ENCODE peak calls at places on chromosome 11, in six cellular contexts. J is A549, Z is endothelial cell of umbilical vein, X is GM12878, P is NB4, N is K562. O is an unnamed sample.
A peak's percentile ranks its signal among the peaks of the same experiment; 100 is the strongest.

GRCh38 chr11:96242971-96243647 is 99.9 kb downstream of the MAML2 start:
- DNase-seq in Z (peak; percentile 97), X (peak; percentile 86), J (peak; percentile 96), N (peak; percentile 94), P (peak; percentile 99), O (peak; percentile 37)

GRCh38 chr11:45736424-45736823 is 68.5 kb upstream of the SLC35C1 start:
- DNase-seq in P (no peak), N (no peak), Z (no peak), J (peak; percentile 56), X (no peak), O (peak; percentile 63)

GRCh38 chr11:94325681-94326080 is 21.3 kb downstream of the IZUMO1R start:
- DNase-seq in P (peak; percentile 72), J (peak; percentile 50), Z (peak; percentile 44), X (peak; percentile 9), N (peak; percentile 65), O (peak; percentile 39)

GRCh38 chr11:46673713-46674462 is 26.5 kb downstream of the ARHGAP1 start:
- DNase-seq in J (no peak), Z (no peak), X (no peak), P (peak; percentile 22), N (no peak), O (no peak)

GRCh38 chr11:118175031-118175531 is 1.4 kb downstream of the SCN2B start:
- DNase-seq in Z (no peak), P (no peak), J (peak; percentile 14), X (no peak), N (no peak), O (peak; percentile 83)

GRCh38 chr11:47338396-47339241 is 13.9 kb downstream of the MYBPC3 start:
- DNase-seq in J (no peak), P (no peak), N (no peak), X (no peak), Z (no peak), O (no peak)

GRCh38 chr11:58730507-58731089 is 1.1 kb downstream of the GLYAT start:
- DNase-seq in N (no peak), X (no peak), J (no peak), Z (no peak), P (no peak), O (no peak)

GRCh38 chr11:77724639-77725038 is 87.0 kb upstream of the CLNS1A start:
- DNase-seq in J (no peak), P (peak; percentile 7), Z (no peak), N (no peak), X (no peak), O (no peak)

GRCh38 chr11:63826471-63827190 is 12.3 kb upstream of the MARK2 start:
- DNase-seq in N (no peak), X (no peak), Z (no peak), P (no peak), J (no peak), O (no peak)

GRCh38 chr11:67117176-67117575 is 1.9 kb upstream of the KDM2A start:
- DNase-seq in X (no peak), P (peak; percentile 41), J (no peak), N (no peak), Z (no peak), O (no peak)
- TF ChIP-seq MYC in X (no peak), P (no peak), J (no peak), N (no peak), Z (no peak), O (no peak)

DNA sequence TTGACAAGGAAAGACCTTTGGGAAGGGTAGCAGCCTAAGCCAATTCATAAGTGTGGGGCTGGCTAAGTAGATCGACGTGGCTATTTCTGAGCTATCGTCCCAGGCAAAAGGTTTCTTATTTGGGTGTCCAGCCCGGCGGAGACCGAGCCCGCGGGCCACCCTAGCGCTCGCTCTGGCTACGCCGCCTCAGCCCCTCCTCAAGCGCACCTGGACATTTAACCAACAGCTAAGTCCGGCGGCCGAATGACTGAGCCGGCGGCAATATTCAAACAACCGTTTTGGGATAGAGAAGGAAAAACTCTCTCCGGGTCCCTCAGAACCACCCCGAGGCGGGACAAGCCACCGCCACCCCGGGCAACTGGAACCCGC is 457 bp downstream of the RNF141 start:
- DNase-seq in Z (peak; percentile 58), P (peak; percentile 51), N (peak; percentile 48), X (no peak), J (no peak), O (peak; percentile 30)
- TF ChIP-seq MYC in Z (no peak), P (no peak), N (no peak), X (no peak), J (no peak), O (no peak)

DNA sequence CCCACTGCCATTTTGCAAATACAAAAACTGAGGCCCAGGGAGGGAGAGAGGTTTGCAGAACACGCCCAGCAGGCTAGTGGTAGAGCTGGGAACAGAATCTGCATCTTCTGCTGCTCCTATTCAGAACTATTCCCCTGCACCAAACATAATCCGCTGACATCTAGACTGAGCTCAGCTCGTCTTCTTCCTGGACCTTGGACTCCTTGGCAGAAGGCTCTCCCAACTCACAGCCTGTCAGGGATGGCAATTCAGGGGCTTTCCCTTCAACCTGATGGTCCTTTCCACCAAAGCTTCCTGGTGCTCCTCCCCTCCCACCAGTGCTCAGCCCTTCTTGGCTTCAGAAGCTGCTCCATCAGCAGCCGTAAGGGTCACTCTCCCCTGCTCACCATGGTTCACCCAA is 9.5 kb upstream of the NPAS4 start:
- DNase-seq in P (no peak), N (no peak), J (no peak), Z (no peak), X (no peak), O (no peak)
- TF ChIP-seq MYC in P (no peak), N (no peak), J (no peak), Z (no peak), X (no peak), O (no peak)

GRCh38 chr11:108966206-108966605 is 301.3 kb downstream of the DDX10 start:
- DNase-seq in X (no peak), Z (no peak), J (no peak), N (no peak), P (no peak), O (no peak)
- TF ChIP-seq MYC in X (no peak), Z (no peak), J (no peak), N (no peak), P (no peak), O (no peak)

GRCh38 chr11:34916810-34917780 is 677 bp downstream of the PDHX start:
- DNase-seq in X (no peak), J (no peak), N (peak; percentile 25), Z (peak; percentile 28), P (no peak), O (no peak)

GRCh38 chr11:34910817-34911216 is 5.4 kb downstream of the APIP start:
- DNase-seq in J (no peak), Z (no peak), N (no peak), X (no peak), P (no peak), O (no peak)

GRCh38 chr11:34916014-34916809 is at the start of the genes APIP and PDHX:
- DNase-seq in P (peak; percentile 99), Z (peak; percentile 98), N (peak; percentile 98), X (peak; percentile 92), J (peak; percentile 99), O (peak; percentile 94)

GRCh38 chr11:34909955-34910354 is 6.2 kb downstream of the APIP start:
- DNase-seq in P (peak; percentile 68), J (no peak), Z (no peak), N (no peak), X (no peak), O (no peak)

GRCh38 chr11:34915136-34916013 is 804 bp downstream of the APIP start:
- DNase-seq in N (peak; percentile 13), P (peak; percentile 40), J (no peak), Z (no peak), X (no peak), O (no peak)
- TF ChIP-seq MYC in N (no peak), P (no peak), J (no peak), Z (no peak), X (no peak), O (no peak)

GRCh38 chr11:34074391-34074790 is 22.9 kb downstream of the CAPRIN1 start:
- DNase-seq in P (no peak), X (no peak), N (no peak), Z (no peak), J (no peak), O (no peak)

GRCh38 chr11:34072041-34072440 is 20.5 kb downstream of the CAPRIN1 start:
- DNase-seq in X (no peak), Z (no peak), J (no peak), P (no peak), N (no peak), O (no peak)

GRCh38 chr11:34072831-34073230 is 21.3 kb downstream of the CAPRIN1 start:
- DNase-seq in J (no peak), P (no peak), X (no peak), N (no peak), Z (no peak), O (no peak)

GRCh38 chr11:34080609-34081008 is 24.8 kb upstream of the NAT10 start:
- DNase-seq in P (no peak), Z (no peak), X (no peak), J (no peak), N (no peak), O (no peak)

GRCh38 chr11:34075178-34075820 is 23.8 kb downstream of the CAPRIN1 start:
- DNase-seq in N (no peak), X (no peak), J (no peak), P (no peak), Z (peak; percentile 40), O (no peak)
- TF ChIP-seq MYC in N (no peak), X (no peak), J (no peak), P (no peak), Z (no peak), O (no peak)

GRCh38 chr11:105100976-105101630 is 38.5 kb downstream of the CARD18 start:
- DNase-seq in J (no peak), Z (no peak), P (no peak), N (no peak), X (no peak), O (no peak)

GRCh38 chr11:105106140-105106539 is 33.4 kb downstream of the CARD18 start:
- DNase-seq in P (no peak), N (no peak), Z (peak; percentile 9), J (no peak), X (no peak), O (no peak)

GRCh38 chr11:105100206-105100605 is 39.4 kb downstream of the CARD18 start:
- DNase-seq in P (no peak), N (no peak), X (no peak), J (no peak), Z (peak; percentile 51), O (no peak)
- TF ChIP-seq MYC in P (no peak), N (no peak), X (no peak), J (no peak), Z (no peak), O (no peak)

GRCh38 chr11:5618807-5619206 is 6.0 kb upstream of the TRIM34 start:
- DNase-seq in Z (peak; percentile 43), N (no peak), J (peak; percentile 47), P (no peak), X (no peak), O (peak; percentile 49)
- TF ChIP-seq MYC in Z (no peak), N (no peak), J (no peak), P (no peak), X (no peak), O (no peak)

DNA sequence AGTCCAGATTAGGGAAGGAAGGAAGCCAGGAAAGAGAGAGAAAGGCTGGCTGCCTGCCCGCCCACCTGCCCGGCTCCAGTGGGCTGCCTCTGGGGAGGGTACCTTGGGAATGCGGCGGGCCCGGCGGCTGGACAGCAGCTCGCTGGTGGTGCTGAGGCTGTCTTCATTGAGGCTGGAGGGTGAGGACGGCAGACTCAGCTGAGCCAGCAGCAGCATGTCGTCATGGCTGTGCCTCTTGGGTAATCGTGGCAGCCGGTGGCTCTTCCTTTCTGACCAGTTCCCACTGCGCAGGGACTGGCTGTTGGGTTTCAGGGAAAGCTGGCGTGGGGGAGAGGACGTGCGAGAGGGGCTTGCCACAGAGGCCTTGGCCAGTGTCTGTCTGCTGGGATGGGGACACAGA is 32.9 kb downstream of the RPL27A start:
- DNase-seq in P (peak; percentile 67), X (no peak), N (no peak), Z (no peak), J (no peak), O (no peak)
- TF ChIP-seq MYC in P (no peak), X (no peak), N (no peak), Z (no peak), J (no peak), O (no peak)

O was measured in HepG2.